ENCODE peak calls at places on chromosomes 7 and 10, in six cellular contexts. F, H, W, J, T and N are unnamed samples.
A peak's percentile ranks its signal among the peaks of the same experiment; 100 is the strongest.

GRCh38 chr10:5956146-5956914 is 21.0 kb downstream of the IL15RA start:
- DNase-seq in H (peak; percentile 13), T (peak; percentile 37), W (no peak), F (no peak), J (no peak), N (peak; percentile 57)

GRCh38 chr7:74044366-74045350 is 16.7 kb downstream of the ELN start:
- DNase-seq in T (no peak), F (no peak), W (no peak), J (no peak), H (peak; percentile 36), N (no peak)

GRCh38 chr10:89204621-89205020 is 2.5 kb downstream of the CH25H start:
- DNase-seq in W (no peak), F (no peak), H (no peak), T (no peak), J (no peak), N (no peak)

GRCh38 chr7:116159711-116160110 is 50.6 kb upstream of the TES start:
- DNase-seq in T (no peak), F (no peak), H (no peak), J (no peak), W (no peak), N (no peak)

GRCh38 chr7:47651355-47652317 is 69.7 kb upstream of the TNS3 start:
- DNase-seq in T (no peak), W (no peak), F (no peak), J (peak; percentile 99), H (peak; percentile 43), N (peak; percentile 90)

GRCh38 chr10:43204943-43205671 is 61.8 kb downstream of the RASGEF1A start:
- DNase-seq in H (peak; percentile 55), W (no peak), J (peak; percentile 51), F (peak; percentile 81), T (peak; percentile 74), N (no peak)

GRCh38 chr7:25908154-25908948 is 243.6 kb upstream of the NFE2L3 start:
- DNase-seq in J (no peak), F (no peak), T (no peak), H (no peak), W (no peak), N (no peak)

GRCh38 chr7:55020481-55020871 is 1.7 kb downstream of the EGFR start:
- DNase-seq in W (no peak), H (peak; percentile 66), J (no peak), T (peak; percentile 82), F (no peak), N (no peak)

GRCh38 chr10:954396-954795 is 22.9 kb upstream of the LARP4B start:
- DNase-seq in F (no peak), J (no peak), T (no peak), H (no peak), W (no peak), N (no peak)

GRCh38 chr10:74875966-74876365 is 49.6 kb downstream of the KAT6B start:
- DNase-seq in H (no peak), F (no peak), T (no peak), J (no peak), W (no peak), N (no peak)

GRCh38 chr7:122143376-122143750 is 686 bp downstream of the AASS start:
- DNase-seq in H (peak; percentile 39), J (no peak), W (peak; percentile 60), T (peak; percentile 56), F (peak; percentile 47), N (peak; percentile 74)

GRCh38 chr10:58335306-58336005 is 650 bp downstream of the UBE2D1 start:
- DNase-seq in H (peak; percentile 67), F (peak; percentile 33), W (no peak), J (peak; percentile 49), T (peak; percentile 63), N (peak; percentile 72)

GRCh38 chr10:101263146-101263837 is 34.0 kb upstream of the LBX1 start:
- DNase-seq in J (no peak), H (no peak), T (no peak), W (no peak), F (peak; percentile 73), N (no peak)

GRCh38 chr10:34698979-34699378 is 116.1 kb downstream of the PARD3 start:
- DNase-seq in J (peak; percentile 87), W (no peak), H (no peak), F (no peak), T (no peak), N (no peak)

GRCh38 chr10:34145751-34146150 is 669.3 kb downstream of the PARD3 start:
- DNase-seq in T (no peak), H (no peak), W (no peak), J (peak; percentile 35), F (no peak), N (no peak)

GRCh38 chr7:2231992-2232765 is 566 bp downstream of the MAD1L1 start:
- DNase-seq in H (no peak), F (peak; percentile 77), W (no peak), T (no peak), J (no peak), N (no peak)

GRCh38 chr10:28008054-28008453 is 9.2 kb upstream of the ODAD2 start:
- DNase-seq in H (no peak), F (no peak), W (no peak), T (no peak), J (no peak), N (no peak)

GRCh38 chr10:68099736-68100135 is 9.6 kb upstream of the MYPN start:
- DNase-seq in W (no peak), T (no peak), F (no peak), H (no peak), J (peak; percentile 50), N (no peak)

GRCh38 chr10:43203491-43204393 is 63.1 kb downstream of the RASGEF1A start:
- DNase-seq in F (peak; percentile 65), W (no peak), H (peak; percentile 40), T (peak; percentile 48), J (no peak), N (no peak)

GRCh38 chr7:108592633-108593277 is 23.1 kb downstream of the DNAJB9 start:
- DNase-seq in H (no peak), T (no peak), F (peak; percentile 49), W (no peak), J (peak; percentile 13), N (no peak)

GRCh38 chr7:110835889-110836288 is 255.0 kb upstream of the LRRN3 start:
- DNase-seq in W (no peak), H (no peak), T (no peak), J (no peak), F (no peak), N (no peak)

GRCh38 chr7:102981451-102981850 is 68.7 kb downstream of the LRRC17 start:
- DNase-seq in T (no peak), H (no peak), W (no peak), F (no peak), J (no peak), N (no peak)

GRCh38 chr10:132849546-132850031 is 63.6 kb upstream of the NKX6-2 start:
- DNase-seq in J (no peak), H (peak; percentile 28), W (no peak), F (no peak), T (peak; percentile 20), N (no peak)

GRCh38 chr10:119466655-119467054 is 75.9 kb downstream of the RGS10 start:
- DNase-seq in F (no peak), T (no peak), J (peak; percentile 86), W (no peak), H (no peak), N (peak; percentile 72)

GRCh38 chr7:90266808-90267207 is 21.8 kb downstream of the CFAP69 start:
- DNase-seq in F (no peak), H (no peak), T (no peak), J (no peak), W (no peak), N (no peak)

GRCh38 chr7:121328508-121329459 is at the start of gene WNT16:
- DNase-seq in F (peak; percentile 74), H (no peak), W (no peak), T (no peak), J (no peak), N (no peak)

GRCh38 chr10:3760083-3760482 is 24.9 kb downstream of the KLF6 start:
- DNase-seq in T (no peak), W (no peak), F (no peak), H (no peak), J (no peak), N (no peak)